ENCODE peak calls at places on chromosomes 6 and 20, in eight cellular contexts. C is psoas muscle; Y is iPS DF 6.9; L is ovary; T is HepG2; J is neuronal stem cell; Q is CD4-positive, alpha-beta memory T cell; U is uterus. D is an unnamed sample. For H3K27me3 and H3K36me3, the result is how much of the 10 kb centered on the place peaks cover.

GRCh38 chr20:9838378-9839295 is at the start of gene PAK5:
- DNase-seq in L (no peak), Q (no peak), C (peak), Y (peak), J (peak), T (peak), U (no peak), D (peak)

GRCh38 chr6:134647861-134648260 is 302.0 kb downstream of the ALDH8A1 start:
- DNase-seq in C (no peak), U (no peak), Y (no peak), L (no peak), J (no peak), T (no peak), Q (no peak), D (no peak)

GRCh38 chr6:43803783-43804549 is 34.0 kb downstream of the VEGFA start:
- DNase-seq in U (no peak), Y (no peak), T (peak), J (no peak), C (no peak), Q (no peak), L (no peak), D (peak)

GRCh38 chr6:112912351-112913101 is 565.4 kb downstream of the RFPL4B start:
- DNase-seq in C (no peak), L (no peak), U (no peak), Q (no peak), Y (no peak), T (no peak), J (no peak), D (no peak)

GRCh38 chr6:106309024-106309423 is 16.5 kb downstream of the ATG5 start:
- DNase-seq in Q (no peak), U (no peak), T (no peak), J (no peak), L (no peak), Y (no peak), C (no peak), D (no peak)

GRCh38 chr6:25478973-25479372 is 173.0 kb upstream of the SCGN start:
- DNase-seq in T (no peak), C (no peak), U (no peak), L (no peak), Y (no peak), Q (no peak), J (no peak), D (no peak)

GRCh38 chr20:31933698-31934097 is 18.1 kb downstream of the PDRG1 start:
- DNase-seq in T (no peak), Y (no peak), Q (no peak), J (no peak), L (no peak), C (no peak), U (no peak), D (no peak)

GRCh38 chr20:8860011-8860495 is 208.8 kb upstream of the PLCB4 start:
- DNase-seq in C (no peak), J (no peak), Q (no peak), U (no peak), L (no peak), Y (no peak), T (no peak), D (no peak)

GRCh38 chr6:55925292-55925691 is 49.9 kb upstream of the BMP5 start:
- DNase-seq in Y (no peak), C (no peak), T (no peak), U (no peak), J (no peak), L (no peak), Q (no peak), D (no peak)

GRCh38 chr6:69914015-69914485 is 47.7 kb downstream of the COL19A1 start:
- DNase-seq in T (no peak), Q (no peak), U (no peak), Y (no peak), L (no peak), J (peak), C (no peak), D (no peak)

GRCh38 chr20:26216025-26216424 is 519.4 kb upstream of the ZNF337 start:
- DNase-seq in Q (no peak), U (no peak), L (no peak), T (no peak), C (no peak), J (no peak), Y (no peak), D (no peak)

GRCh38 chr6:16533721-16534136 is 227.5 kb downstream of the ATXN1 start:
- DNase-seq in Y (no peak), J (no peak), C (no peak), T (no peak), U (no peak), L (no peak), Q (no peak), D (no peak)

GRCh38 chr6:80637312-80637711 is 530.8 kb downstream of the BCKDHB start:
- DNase-seq in C (no peak), T (no peak), L (no peak), Y (no peak), Q (no peak), U (no peak), J (no peak), D (no peak)

GRCh38 chr6:14996892-14997291 is 249.0 kb upstream of the JARID2 start:
- DNase-seq in Y (no peak), T (no peak), J (no peak), C (no peak), U (no peak), L (no peak), Q (no peak), D (no peak)

GRCh38 chr6:166926748-166927147 is 29.6 kb downstream of the RNASET2 start:
- DNase-seq in L (no peak), T (no peak), J (no peak), U (no peak), Q (no peak), Y (no peak), C (no peak), D (no peak)

GRCh38 chr20:43576108-43576507 is 14.6 kb upstream of the IFT52 start:
- DNase-seq in Y (no peak), C (no peak), Q (no peak), U (no peak), T (no peak), J (no peak), L (no peak), D (no peak)

GRCh38 chr6:3233321-3233720 is 5.9 kb upstream of the TUBB2B start:
- DNase-seq in J (no peak), C (no peak), Y (no peak), T (no peak), U (no peak), L (no peak), Q (no peak), D (no peak)

GRCh38 chr6:165676435-165677068 is 13.5 kb upstream of the PDE10A start:
- DNase-seq in C (no peak), Y (no peak), J (no peak), Q (no peak), L (no peak), T (no peak), U (peak), D (no peak)

GRCh38 chr6:154410215-154410614 is 53.6 kb upstream of the IPCEF1 start:
- DNase-seq in J (no peak), Y (no peak), C (no peak), T (no peak), Q (no peak), L (no peak), U (no peak), D (no peak)

GRCh38 chr6:119524410-119524809 is 174.8 kb upstream of the MAN1A1 start:
- DNase-seq in Y (no peak), C (no peak), Q (no peak), L (no peak), T (no peak), J (no peak), U (no peak), D (no peak)

GRCh38 chr6:111573892-111574800 is 31.5 kb downstream of the TRAF3IP2 start:
- DNase-seq in T (no peak), C (no peak), L (no peak), Y (no peak), Q (no peak), J (no peak), U (no peak), D (no peak)

GRCh38 chr20:49460916-49461315 is 21.6 kb downstream of the KCNB1 start:
- DNase-seq in U (no peak), T (no peak), L (no peak), J (no peak), Q (no peak), Y (no peak), C (no peak), D (no peak)

DNA sequence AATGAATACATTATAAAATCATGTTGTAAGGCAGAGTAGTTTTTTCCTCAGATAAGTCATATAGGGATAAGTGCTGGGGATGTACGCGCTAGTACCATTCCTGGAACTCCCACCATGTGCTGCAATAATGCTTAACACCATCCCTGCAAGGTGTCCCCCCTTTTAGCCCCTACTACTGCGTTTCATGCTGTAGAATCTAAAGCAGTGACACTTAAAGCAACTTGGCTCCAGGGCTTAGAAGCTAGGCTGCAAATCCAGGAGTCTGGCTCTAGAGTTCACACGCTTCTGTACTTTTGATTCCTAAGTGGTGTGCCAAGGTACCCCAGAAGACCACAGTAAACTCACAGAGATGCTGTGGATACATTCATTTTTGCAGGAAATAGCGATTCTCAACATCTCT is 183.1 kb downstream of the DOK5 start:
- DNase-seq in L (no peak), Q (no peak), Y (no peak), C (no peak), U (no peak), T (no peak), J (no peak), D (no peak)
- H3K27me3 ChIP-seq in L (under half), Q (under half), Y (under half), C (under half), U (under half), T (under half), J (under half), D (under half)

DNA sequence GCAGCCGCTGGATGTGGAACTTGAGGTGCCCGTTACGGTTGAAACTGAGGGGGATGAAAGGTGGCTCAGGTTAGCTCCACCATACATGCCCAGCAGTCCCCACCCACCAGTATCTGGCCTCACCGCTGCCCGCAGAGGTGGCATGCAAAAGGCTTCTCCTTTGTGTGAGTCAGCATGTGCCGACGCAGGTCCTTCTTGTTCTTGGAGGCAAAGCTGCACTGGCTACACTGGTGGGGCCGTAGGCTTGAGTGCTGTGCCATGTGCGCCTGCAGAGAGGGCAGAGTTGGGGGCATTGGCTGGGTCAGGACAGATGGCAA is 15.8 kb downstream of the PCIF1 start:
- DNase-seq in Y (no peak), J (no peak), U (no peak), T (no peak), Q (no peak), L (peak), C (no peak), D (no peak)
- H3K36me3 ChIP-seq in Y (under half), J (half or more), U (under half), T (half or more), Q (half or more), L (under half), C (half or more), D (under half)

GRCh38 chr20:57834306-57834863 is 124.6 kb upstream of the PMEPA1 start:
- DNase-seq in J (no peak), T (no peak), Y (no peak), Q (no peak), C (no peak), U (no peak), L (no peak), D (no peak)

GRCh38 chr20:57837208-57838035 is 127.6 kb upstream of the PMEPA1 start:
- DNase-seq in U (no peak), Q (no peak), Y (no peak), J (no peak), C (no peak), L (no peak), T (no peak), D (no peak)

GRCh38 chr20:57831992-57832585 is 122.3 kb upstream of the PMEPA1 start:
- DNase-seq in Y (no peak), C (no peak), J (no peak), L (no peak), T (no peak), U (no peak), Q (no peak), D (no peak)

GRCh38 chr20:57835462-57836455 is 125.9 kb upstream of the PMEPA1 start:
- DNase-seq in J (no peak), Q (no peak), L (no peak), Y (no peak), U (no peak), C (no peak), T (no peak), D (no peak)

GRCh38 chr20:57835053-57835452 is 125.2 kb upstream of the PMEPA1 start:
- DNase-seq in C (no peak), U (no peak), Y (no peak), L (no peak), J (no peak), Q (no peak), T (no peak), D (no peak)
- H3K27me3 ChIP-seq in C (under half), U (under half), Y (under half), L (under half), J (under half), Q (under half), T (under half), D (under half)

DNA sequence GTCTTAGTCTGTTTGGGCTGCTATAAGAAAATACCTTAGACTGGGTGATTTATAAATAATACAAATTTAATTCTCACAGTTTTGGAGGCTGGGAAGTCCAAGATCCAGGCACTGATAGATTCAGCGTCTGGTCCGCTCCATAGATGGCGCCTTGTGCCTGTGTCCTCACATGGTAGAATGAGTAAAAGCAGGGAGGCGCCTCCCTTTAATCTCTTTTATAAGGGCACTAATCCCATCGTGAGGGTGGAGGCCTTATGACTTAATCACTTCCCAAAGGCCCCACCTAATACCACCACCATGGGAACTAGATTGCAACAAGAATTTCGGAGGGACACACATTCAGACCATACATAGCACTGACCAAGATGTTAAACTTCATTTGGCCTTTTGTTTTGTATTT is 91.2 kb upstream of the TMEM181 start:
- DNase-seq in Y (no peak), C (no peak), Q (no peak), T (no peak), J (no peak), L (no peak), U (no peak), D (no peak)
- H3K36me3 ChIP-seq in Y (under half), C (under half), Q (under half), T (half or more), J (under half), L (under half), U (under half), D (under half)

DNA sequence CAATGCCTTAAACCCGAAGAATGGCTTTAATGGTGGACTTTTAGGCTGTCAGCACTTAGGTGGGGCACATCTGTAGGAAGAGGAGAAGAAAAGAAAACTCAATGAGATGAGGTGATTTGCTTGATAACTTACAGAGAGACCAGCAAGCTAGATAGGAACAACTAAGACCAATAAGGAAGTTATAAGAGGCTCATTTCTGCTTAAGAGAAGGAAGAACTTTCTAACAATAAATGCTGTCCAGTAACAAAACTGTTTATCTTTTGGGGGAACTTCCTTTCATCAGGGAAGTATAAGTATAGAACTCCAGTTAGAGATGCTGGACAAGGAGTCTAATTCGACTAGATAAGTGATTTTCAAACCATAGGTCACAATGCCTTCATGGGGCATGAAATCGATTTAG is 107.2 kb upstream of the SIRPA start:
- DNase-seq in L (no peak), U (no peak), Y (no peak), C (no peak), J (no peak), T (no peak), Q (no peak), D (no peak)
- H3K27me3 ChIP-seq in L (under half), U (under half), Y (under half), C (under half), J (under half), T (under half), Q (under half), D (under half)

DNA sequence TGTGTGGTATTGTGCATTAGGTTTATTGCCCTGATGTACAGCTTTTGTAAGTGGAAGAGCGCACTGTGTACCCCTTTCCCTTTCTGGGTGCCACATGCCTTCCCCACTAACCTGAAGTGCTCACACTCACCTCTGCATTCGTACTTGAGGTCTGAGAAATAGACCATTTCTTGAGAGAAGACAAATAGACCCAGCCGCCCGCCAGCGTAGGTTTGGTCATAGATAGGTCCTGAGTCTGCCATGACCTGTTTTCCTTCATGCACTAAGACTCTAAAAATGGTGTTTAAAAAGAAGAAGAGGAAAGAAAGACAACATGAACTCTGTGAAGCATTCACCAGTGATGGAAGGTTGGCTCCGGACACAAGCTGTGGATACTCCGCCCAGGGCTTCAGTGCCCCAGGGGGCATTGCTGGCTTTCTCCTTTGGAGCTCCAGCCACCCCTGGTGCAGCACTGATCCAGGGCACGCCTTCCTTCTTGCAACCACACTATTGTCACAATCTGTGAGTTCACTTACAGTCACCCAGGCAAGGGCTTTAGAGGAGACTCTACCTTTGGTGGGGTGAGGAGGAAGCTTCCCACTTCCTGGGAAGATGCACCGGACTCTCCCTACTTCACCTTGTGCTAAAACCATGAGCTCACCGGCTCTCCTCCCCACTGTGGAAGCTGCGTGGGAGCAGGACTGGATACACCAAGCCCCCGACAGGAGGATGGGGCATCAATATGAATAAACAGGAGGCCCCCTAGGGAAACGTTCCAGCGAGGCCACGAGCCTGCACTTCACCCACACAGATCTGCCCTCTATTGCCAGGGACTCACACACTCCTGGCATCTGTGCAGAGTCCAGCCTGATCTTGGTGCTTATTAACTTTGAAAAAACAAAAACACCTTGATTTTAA is 33.3 kb downstream of the THBS2 start:
- DNase-seq in U (no peak), J (no peak), L (no peak), C (no peak), Y (no peak), T (no peak), Q (no peak), D (no peak)
- H3K36me3 ChIP-seq in U (under half), J (under half), L (under half), C (under half), Y (under half), T (under half), Q (under half), D (under half)

GRCh38 chr20:52683761-52684160 is 288.4 kb upstream of the TSHZ2 start:
- DNase-seq in T (no peak), Y (no peak), Q (no peak), L (no peak), C (no peak), U (no peak), J (no peak), D (no peak)

GRCh38 chr20:52684911-52685310 is 287.2 kb upstream of the TSHZ2 start:
- DNase-seq in Q (no peak), J (no peak), U (no peak), Y (no peak), L (no peak), T (no peak), C (no peak), D (no peak)

GRCh38 chr20:52681288-52681687 is 290.9 kb upstream of the TSHZ2 start:
- DNase-seq in Y (no peak), Q (no peak), U (no peak), L (no peak), T (no peak), J (no peak), C (no peak), D (no peak)

GRCh38 chr20:52682271-52682670 is 289.9 kb upstream of the TSHZ2 start:
- DNase-seq in C (no peak), J (no peak), Y (no peak), Q (no peak), L (no peak), U (no peak), T (no peak), D (no peak)

GRCh38 chr20:52684176-52684575 is 288.0 kb upstream of the TSHZ2 start:
- DNase-seq in T (no peak), Q (no peak), J (no peak), Y (no peak), U (no peak), L (no peak), C (no peak), D (no peak)
- H3K27me3 ChIP-seq in T (under half), Q (under half), J (under half), Y (under half), U (under half), L (under half), C (under half), D (under half)